ENCODE peak calls at places on chromosomes 3 and 15, in four cellular contexts. P is K562, L is HepG2, Y is GM12878. K is an unnamed sample.

GRCh38 chr15:34012461-34013028 is 26.5 kb downstream of the AVEN start:
- DNase-seq in P (no peak), L (no peak), Y (no peak), K (no peak)

GRCh38 chr3:33218446-33219174 is at the start of gene SUSD5:
- DNase-seq in P (no peak), L (no peak), Y (no peak), K (peak; percentile 74)

GRCh38 chr3:13698498-13698897 is 149.6 kb downstream of the FBLN2 start:
- DNase-seq in P (no peak), L (no peak), Y (no peak), K (no peak)

GRCh38 chr3:155334897-155335883 is 41.7 kb upstream of the STRIT1 start:
- DNase-seq in P (peak; percentile 46), L (no peak), Y (peak; percentile 56), K (no peak)

GRCh38 chr15:29776859-29777258 is 45.4 kb downstream of the TJP1 start:
- DNase-seq in P (no peak), L (peak; percentile 4), Y (no peak), K (no peak)

GRCh38 chr3:132284756-132285619 is 32.2 kb upstream of the ACP3 start:
- DNase-seq in P (no peak), L (peak; percentile 3), Y (no peak), K (no peak)

GRCh38 chr3:4981160-4981687 is 2.0 kb downstream of the BHLHE40 start:
- DNase-seq in P (no peak), L (no peak), Y (no peak), K (no peak)

GRCh38 chr3:111539351-111540331 is 2.4 kb upstream of the CD96 start:
- DNase-seq in P (no peak), L (peak; percentile 34), Y (peak; percentile 38), K (peak; percentile 60)

GRCh38 chr3:85576091-85576690 is 617.4 kb downstream of the CADM2 start:
- DNase-seq in P (peak; percentile 39), L (peak; percentile 44), Y (no peak), K (peak; percentile 49)

GRCh38 chr3:197478746-197479668 is 76.8 kb downstream of the BDH1 start:
- DNase-seq in P (no peak), L (no peak), Y (no peak), K (no peak)

GRCh38 chr3:110731148-110731547 is 340.5 kb upstream of the NECTIN3 start:
- DNase-seq in P (no peak), L (no peak), Y (no peak), K (no peak)

GRCh38 chr15:79067434-79067833 is 23.1 kb downstream of the RASGRF1 start:
- DNase-seq in P (no peak), L (peak; percentile 6), Y (no peak), K (no peak)

GRCh38 chr3:18401298-18401961 is 23.7 kb downstream of the SATB1 start:
- DNase-seq in P (no peak), L (no peak), Y (no peak), K (no peak)

GRCh38 chr15:40902605-40903561 is 8.6 kb downstream of the VPS18 start:
- DNase-seq in P (no peak), L (no peak), Y (no peak), K (no peak)

GRCh38 chr3:196288141-196288460 is 575 bp upstream of the PCYT1A start:
- DNase-seq in P (no peak), L (no peak), Y (no peak), K (no peak)
- TF ChIP-seq TARDBP in P (no peak), L (no peak), Y (no peak), K (no peak)

GRCh38 chr3:38457111-38458003 is 3.7 kb downstream of the ACVR2B start:
- DNase-seq in P (peak; percentile 58), L (no peak), Y (no peak), K (no peak)
- TF ChIP-seq TARDBP in P (no peak), L (no peak), Y (no peak), K (no peak)

GRCh38 chr3:122934251-122934650 is 93.3 kb downstream of the SEMA5B start:
- DNase-seq in P (no peak), L (no peak), Y (no peak), K (no peak)
- TF ChIP-seq TARDBP in P (no peak), L (no peak), Y (no peak), K (no peak)

GRCh38 chr3:135041586-135041985 is 246.5 kb downstream of the EPHB1 start:
- DNase-seq in P (no peak), L (no peak), Y (no peak), K (no peak)
- TF ChIP-seq TARDBP in P (no peak), L (no peak), Y (no peak), K (no peak)

GRCh38 chr3:121735047-121735696 is 14.4 kb downstream of the GOLGB1 start:
- DNase-seq in P (no peak), L (no peak), Y (peak; percentile 48), K (no peak)
- TF ChIP-seq TARDBP in P (no peak), L (no peak), Y (no peak), K (no peak)

GRCh38 chr3:22887664-22888291 is 315.3 kb upstream of the UBE2E2 start:
- DNase-seq in P (no peak), L (no peak), Y (no peak), K (peak; percentile 35)
- TF ChIP-seq TARDBP in P (no peak), L (no peak), Y (no peak), K (no peak)